ENCODE peak calls at places on chromosomes 16 and 17, in six cellular contexts. I, A, U, S, R and T are unnamed samples.

GRCh38 chr17:31339906-31340661 is 18.7 kb upstream of the EVI2A start:
- DNase-seq in I (no peak), A (no peak), U (peak), S (no peak), R (no peak), T (no peak)

GRCh38 chr17:49486012-49486641 is 9.0 kb upstream of the NGFR start:
- DNase-seq in I (peak), A (peak), U (peak), S (no peak), R (peak), T (peak)

GRCh38 chr17:28494445-28495188 is 11.5 kb upstream of the FOXN1 start:
- DNase-seq in I (peak), A (peak), U (peak), S (peak), R (peak), T (peak)

GRCh38 chr17:180380-181212 is 854 bp downstream of the DOC2B start:
- DNase-seq in I (peak), A (peak), U (no peak), S (no peak), R (no peak), T (no peak)

GRCh38 chr17:3865166-3865565 is 19.1 kb upstream of the NCBP3 start:
- DNase-seq in I (no peak), A (no peak), U (peak), S (no peak), R (no peak), T (peak)

GRCh38 chr16:5526826-5527225 is 429.2 kb upstream of the EEF2KMT start:
- DNase-seq in I (no peak), A (no peak), U (no peak), S (no peak), R (no peak), T (no peak)

GRCh38 chr17:75404223-75404738 is 1.2 kb downstream of the GRB2 start:
- DNase-seq in I (no peak), A (peak), U (peak), S (peak), R (no peak), T (peak)

GRCh38 chr16:24999088-24999670 is 16.0 kb downstream of the ARHGAP17 start:
- DNase-seq in I (no peak), A (no peak), U (no peak), S (no peak), R (no peak), T (no peak)

GRCh38 chr17:78128616-78129384 is at the start of gene TMC6:
- DNase-seq in I (peak), A (peak), U (no peak), S (no peak), R (no peak), T (peak)

GRCh38 chr16:17470002-17470870 is 524 bp downstream of the XYLT1 start:
- DNase-seq in I (no peak), A (peak), U (no peak), S (no peak), R (no peak), T (no peak)

GRCh38 chr16:57115148-57115503 is 22.7 kb downstream of the CPNE2 start:
- DNase-seq in I (no peak), A (no peak), U (peak), S (no peak), R (no peak), T (no peak)

GRCh38 chr17:30780343-30780742 is 44.1 kb downstream of the CRLF3 start:
- DNase-seq in I (no peak), A (no peak), U (no peak), S (no peak), R (no peak), T (no peak)

GRCh38 chr17:83087788-83088360 is 8.5 kb downstream of the METRNL start:
- DNase-seq in I (no peak), A (no peak), U (no peak), S (no peak), R (no peak), T (no peak)
- H3K27ac ChIP-seq in I (no peak), A (peak), U (no peak), S (no peak), R (no peak), T (no peak)

GRCh38 chr16:70746708-70747424 is 54.1 kb downstream of the VAC14 start:
- DNase-seq in I (no peak), A (peak), U (peak), S (no peak), R (no peak), T (no peak)
- H3K27ac ChIP-seq in I (no peak), A (peak), U (no peak), S (peak), R (no peak), T (no peak)

DNA sequence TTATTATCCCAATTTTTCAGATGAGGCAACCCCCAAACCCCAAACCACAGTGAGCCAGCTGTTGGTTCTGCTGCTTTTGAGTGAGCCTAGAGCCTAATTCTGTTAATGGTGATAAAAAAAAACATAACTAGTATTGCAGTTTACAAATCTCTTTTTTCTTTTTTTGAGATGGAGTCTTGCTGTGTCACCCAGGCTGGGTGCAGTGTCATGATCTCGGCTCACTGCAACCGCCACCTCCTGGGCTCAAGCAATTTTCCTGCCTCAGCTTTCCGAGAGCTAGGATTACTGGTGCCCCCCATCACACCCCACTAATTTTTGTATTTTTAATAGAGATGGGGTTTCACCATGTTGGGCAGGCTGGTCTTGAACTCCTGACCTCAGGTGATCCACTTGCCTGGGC is 3.1 kb downstream of the WNT9B start:
- DNase-seq in I (no peak), A (no peak), U (no peak), S (no peak), R (no peak), T (no peak)
- H3K27ac ChIP-seq in I (no peak), A (no peak), U (no peak), S (no peak), R (no peak), T (no peak)

GRCh38 chr16:11612110-11612981 is 25.6 kb upstream of the LITAF start:
- DNase-seq in I (no peak), A (peak), U (no peak), S (no peak), R (no peak), T (no peak)
- H3K27ac ChIP-seq in I (no peak), A (peak), U (no peak), S (no peak), R (no peak), T (no peak)

GRCh38 chr17:40931311-40931710 is 6.1 kb downstream of the KRT23 start:
- DNase-seq in I (no peak), A (no peak), U (no peak), S (no peak), R (no peak), T (no peak)
- H3K27ac ChIP-seq in I (peak), A (no peak), U (no peak), S (no peak), R (no peak), T (no peak)

GRCh38 chr17:17580662-17581470 is 10.6 kb downstream of the PEMT start:
- DNase-seq in I (no peak), A (peak), U (peak), S (no peak), R (no peak), T (no peak)

GRCh38 chr17:17582372-17582771 is 9.1 kb downstream of the PEMT start:
- DNase-seq in I (no peak), A (no peak), U (no peak), S (no peak), R (no peak), T (no peak)

GRCh38 chr17:17579691-17580090 is 11.8 kb downstream of the PEMT start:
- DNase-seq in I (no peak), A (no peak), U (no peak), S (no peak), R (no peak), T (no peak)

GRCh38 chr17:17577373-17577772 is 14.1 kb downstream of the PEMT start:
- DNase-seq in I (no peak), A (no peak), U (no peak), S (no peak), R (no peak), T (no peak)

GRCh38 chr17:17581509-17581908 is 10.0 kb downstream of the PEMT start:
- DNase-seq in I (no peak), A (no peak), U (no peak), S (no peak), R (no peak), T (no peak)
- H3K27ac ChIP-seq in I (no peak), A (peak), U (peak), S (no peak), R (no peak), T (no peak)

GRCh38 chr17:13521784-13522183 is 79.9 kb downstream of the HS3ST3A1 start:
- DNase-seq in I (no peak), A (no peak), U (no peak), S (no peak), R (no peak), T (no peak)

GRCh38 chr17:13522749-13523148 is 79.0 kb downstream of the HS3ST3A1 start:
- DNase-seq in I (no peak), A (no peak), U (no peak), S (no peak), R (no peak), T (no peak)

GRCh38 chr17:13525876-13526275 is 75.9 kb downstream of the HS3ST3A1 start:
- DNase-seq in I (no peak), A (no peak), U (no peak), S (no peak), R (no peak), T (no peak)

GRCh38 chr17:13520899-13521572 is 80.7 kb downstream of the HS3ST3A1 start:
- DNase-seq in I (no peak), A (no peak), U (peak), S (no peak), R (no peak), T (no peak)

DNA sequence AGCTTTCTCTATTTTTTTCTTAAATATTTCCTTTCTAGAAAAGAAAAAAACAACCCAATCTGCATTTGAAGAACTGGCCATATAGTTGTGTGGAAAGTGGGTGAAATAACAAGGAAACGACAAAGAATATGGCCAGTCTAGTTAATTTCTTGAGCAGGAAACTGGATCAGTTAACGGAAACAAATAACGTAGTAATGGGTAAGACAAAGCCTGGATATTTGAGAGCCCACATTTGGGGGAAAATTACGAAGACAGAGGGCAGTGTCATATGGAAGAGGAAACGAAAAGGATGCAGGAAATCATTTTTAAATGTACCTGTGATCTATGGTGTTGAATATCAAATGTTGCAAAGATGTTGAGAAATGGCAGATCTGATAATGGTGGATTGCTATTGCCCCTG is 78.6 kb downstream of the HS3ST3A1 start:
- DNase-seq in I (no peak), A (no peak), U (no peak), S (no peak), R (no peak), T (no peak)
- H3K27ac ChIP-seq in I (no peak), A (no peak), U (no peak), S (no peak), R (no peak), T (no peak)

GRCh38 chr17:37490638-37491614 is 1.2 kb downstream of the DUSP14 start:
- DNase-seq in I (peak), A (peak), U (peak), S (no peak), R (no peak), T (peak)
- H3K27ac ChIP-seq in I (peak), A (peak), U (peak), S (peak), R (no peak), T (no peak)

DNA sequence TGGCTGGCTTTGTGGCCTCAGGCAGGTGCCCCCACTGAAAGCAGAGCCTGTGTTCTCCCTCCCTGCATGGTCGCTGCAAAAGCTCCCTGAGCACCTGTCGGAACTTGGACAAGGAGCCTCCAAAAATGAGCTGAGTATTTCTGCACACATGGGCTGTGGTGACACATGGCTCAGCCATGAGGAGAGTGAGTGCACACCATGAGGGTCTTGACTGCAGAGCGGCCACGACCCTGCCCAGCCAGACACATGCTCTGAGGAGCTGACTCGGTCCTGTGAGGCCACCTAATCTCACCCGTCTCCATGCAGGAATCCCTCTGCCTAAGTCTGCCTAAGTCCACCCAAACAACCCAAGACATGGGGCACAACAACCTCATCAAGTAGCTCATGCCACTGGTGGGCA is 128.9 kb downstream of the DYNLRB2 start:
- DNase-seq in I (no peak), A (no peak), U (no peak), S (no peak), R (no peak), T (no peak)
- H3K27ac ChIP-seq in I (no peak), A (no peak), U (no peak), S (no peak), R (no peak), T (no peak)